ENCODE peak calls at places on chromosomes 7 and 10, in ten cellular contexts. One of them, this sample, is unnamed.

GRCh38 chr7:16494551-16494950 is 29.0 kb upstream of the SOSTDC1 start:
- DNase-seq in endothelial cell: no peak
- DNase-seq in chondrocyte: no peak
- DNase-seq in fibroblast of the aortic adventitia: no peak
- DNase-seq in PC-3: no peak
- DNase-seq in RWPE1: no peak
- DNase-seq in Calu3: no peak
- DNase-seq in cardiac muscle cell: no peak
- DNase-seq in fibroblast of villous mesenchyme: no peak
- DNase-seq in pancreas: no peak
- DNase-seq in this sample: no peak

GRCh38 chr10:50909334-50910014 is 24.0 kb upstream of the A1CF start:
- DNase-seq in pancreas: no peak
- DNase-seq in RWPE1: no peak
- DNase-seq in endothelial cell: no peak
- DNase-seq in fibroblast of the aortic adventitia: no peak
- DNase-seq in PC-3: no peak
- DNase-seq in Calu3: no peak
- DNase-seq in fibroblast of villous mesenchyme: no peak
- DNase-seq in chondrocyte: no peak
- DNase-seq in cardiac muscle cell: no peak
- DNase-seq in this sample: no peak

GRCh38 chr10:82150123-82150900 is 275.3 kb downstream of the NRG3 start:
- DNase-seq in PC-3: no peak
- DNase-seq in chondrocyte: no peak
- DNase-seq in fibroblast of villous mesenchyme: peak
- DNase-seq in endothelial cell: peak
- DNase-seq in pancreas: peak
- DNase-seq in Calu3: peak
- DNase-seq in cardiac muscle cell: peak
- DNase-seq in RWPE1: no peak
- DNase-seq in fibroblast of the aortic adventitia: no peak
- DNase-seq in this sample: no peak

GRCh38 chr7:91784469-91784868 is 96.0 kb downstream of the MTERF1 start:
- DNase-seq in fibroblast of villous mesenchyme: peak
- DNase-seq in fibroblast of the aortic adventitia: peak
- DNase-seq in pancreas: no peak
- DNase-seq in chondrocyte: no peak
- DNase-seq in cardiac muscle cell: peak
- DNase-seq in endothelial cell: no peak
- DNase-seq in Calu3: no peak
- DNase-seq in RWPE1: peak
- DNase-seq in PC-3: peak
- DNase-seq in this sample: peak

GRCh38 chr7:110803602-110804143 is 287.3 kb upstream of the LRRN3 start:
- DNase-seq in RWPE1: no peak
- DNase-seq in chondrocyte: peak
- DNase-seq in pancreas: no peak
- DNase-seq in PC-3: no peak
- DNase-seq in fibroblast of villous mesenchyme: no peak
- DNase-seq in cardiac muscle cell: no peak
- DNase-seq in endothelial cell: no peak
- DNase-seq in Calu3: no peak
- DNase-seq in fibroblast of the aortic adventitia: no peak
- DNase-seq in this sample: no peak

GRCh38 chr10:75432176-75432575 is 752 bp downstream of the LRMDA start:
- DNase-seq in endothelial cell: no peak
- DNase-seq in fibroblast of the aortic adventitia: no peak
- DNase-seq in fibroblast of villous mesenchyme: no peak
- DNase-seq in Calu3: no peak
- DNase-seq in cardiac muscle cell: no peak
- DNase-seq in PC-3: no peak
- DNase-seq in chondrocyte: no peak
- DNase-seq in RWPE1: no peak
- DNase-seq in pancreas: peak
- DNase-seq in this sample: no peak

GRCh38 chr10:58545427-58545826 is 32.8 kb downstream of the BICC1 start:
- DNase-seq in Calu3: no peak
- DNase-seq in pancreas: no peak
- DNase-seq in chondrocyte: no peak
- DNase-seq in fibroblast of the aortic adventitia: no peak
- DNase-seq in cardiac muscle cell: no peak
- DNase-seq in endothelial cell: no peak
- DNase-seq in fibroblast of villous mesenchyme: no peak
- DNase-seq in PC-3: no peak
- DNase-seq in RWPE1: no peak
- DNase-seq in this sample: no peak

GRCh38 chr7:25952277-25953057 is 199.5 kb upstream of the NFE2L3 start:
- DNase-seq in cardiac muscle cell: no peak
- DNase-seq in RWPE1: no peak
- DNase-seq in endothelial cell: no peak
- DNase-seq in pancreas: peak
- DNase-seq in chondrocyte: no peak
- DNase-seq in Calu3: peak
- DNase-seq in PC-3: no peak
- DNase-seq in fibroblast of the aortic adventitia: no peak
- DNase-seq in fibroblast of villous mesenchyme: no peak
- DNase-seq in this sample: no peak

GRCh38 chr10:32253821-32254220 is 93.1 kb downstream of the EPC1 start:
- DNase-seq in RWPE1: no peak
- DNase-seq in pancreas: no peak
- DNase-seq in chondrocyte: no peak
- DNase-seq in endothelial cell: no peak
- DNase-seq in Calu3: no peak
- DNase-seq in fibroblast of villous mesenchyme: no peak
- DNase-seq in cardiac muscle cell: no peak
- DNase-seq in fibroblast of the aortic adventitia: no peak
- DNase-seq in PC-3: no peak
- DNase-seq in this sample: no peak

GRCh38 chr10:92699518-92700272 is 9.9 kb downstream of the HHEX start:
- DNase-seq in chondrocyte: no peak
- DNase-seq in RWPE1: no peak
- DNase-seq in endothelial cell: peak
- DNase-seq in fibroblast of the aortic adventitia: peak
- DNase-seq in cardiac muscle cell: peak
- DNase-seq in PC-3: peak
- DNase-seq in fibroblast of villous mesenchyme: peak
- DNase-seq in pancreas: no peak
- DNase-seq in Calu3: no peak
- DNase-seq in this sample: no peak

GRCh38 chr10:30133198-30133597 is 73.8 kb upstream of the JCAD start:
- DNase-seq in RWPE1: no peak
- DNase-seq in endothelial cell: no peak
- DNase-seq in fibroblast of the aortic adventitia: no peak
- DNase-seq in pancreas: no peak
- DNase-seq in PC-3: no peak
- DNase-seq in chondrocyte: no peak
- DNase-seq in Calu3: no peak
- DNase-seq in fibroblast of villous mesenchyme: no peak
- DNase-seq in cardiac muscle cell: no peak
- DNase-seq in this sample: no peak
- TF ChIP-seq CTCF in RWPE1: no peak
- TF ChIP-seq CTCF in endothelial cell: no peak
- TF ChIP-seq CTCF in fibroblast of the aortic adventitia: no peak
- TF ChIP-seq CTCF in pancreas: no peak
- TF ChIP-seq CTCF in PC-3: no peak
- TF ChIP-seq CTCF in chondrocyte: no peak
- TF ChIP-seq CTCF in Calu3: no peak
- TF ChIP-seq CTCF in fibroblast of villous mesenchyme: no peak
- TF ChIP-seq CTCF in cardiac muscle cell: no peak
- TF ChIP-seq CTCF in this sample: no peak

DNA sequence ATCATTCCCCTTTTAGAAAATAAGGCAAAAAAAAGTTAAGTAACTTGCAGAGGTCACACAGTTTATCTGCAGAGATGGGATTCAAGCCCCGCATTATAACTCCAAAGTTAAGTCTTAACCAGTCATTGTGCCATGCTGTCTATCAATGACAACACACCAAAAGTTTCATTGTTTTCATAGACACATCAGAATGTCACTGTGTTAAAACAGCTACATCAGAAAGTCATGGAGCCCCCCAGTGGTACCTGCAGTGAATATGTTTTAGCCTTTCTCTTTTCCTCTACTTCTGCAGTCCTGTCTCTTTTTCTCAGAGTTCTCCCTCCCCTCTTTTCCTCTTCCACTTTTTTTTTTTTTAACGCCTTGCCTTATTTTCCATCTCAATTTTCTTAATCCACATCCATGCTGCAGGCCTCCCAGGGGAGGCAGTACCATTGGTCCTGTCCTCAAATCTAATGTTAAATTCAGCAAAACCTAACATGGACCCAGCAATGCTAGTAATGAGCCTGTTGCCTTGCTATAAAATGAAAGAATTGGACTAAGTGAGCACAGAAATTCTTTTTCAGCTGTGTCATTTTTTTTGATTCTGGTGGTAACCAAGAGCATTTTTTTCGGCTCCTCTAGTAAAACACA is 3.8 kb upstream of the NRCAM start:
- DNase-seq in chondrocyte: no peak
- DNase-seq in PC-3: peak
- DNase-seq in Calu3: peak
- DNase-seq in fibroblast of the aortic adventitia: peak
- DNase-seq in pancreas: no peak
- DNase-seq in fibroblast of villous mesenchyme: peak
- DNase-seq in RWPE1: peak
- DNase-seq in endothelial cell: peak
- DNase-seq in cardiac muscle cell: peak
- DNase-seq in this sample: no peak
- TF ChIP-seq CTCF in chondrocyte: peak
- TF ChIP-seq CTCF in PC-3: peak
- TF ChIP-seq CTCF in Calu3: no peak
- TF ChIP-seq CTCF in fibroblast of the aortic adventitia: peak
- TF ChIP-seq CTCF in pancreas: peak
- TF ChIP-seq CTCF in fibroblast of villous mesenchyme: peak
- TF ChIP-seq CTCF in RWPE1: peak
- TF ChIP-seq CTCF in endothelial cell: peak
- TF ChIP-seq CTCF in cardiac muscle cell: peak
- TF ChIP-seq CTCF in this sample: peak

GRCh38 chr10:101140950-101141621 is 10.0 kb downstream of the TLX1 start:
- DNase-seq in fibroblast of the aortic adventitia: no peak
- DNase-seq in RWPE1: no peak
- DNase-seq in pancreas: no peak
- DNase-seq in cardiac muscle cell: no peak
- DNase-seq in Calu3: no peak
- DNase-seq in chondrocyte: no peak
- DNase-seq in fibroblast of villous mesenchyme: no peak
- DNase-seq in PC-3: no peak
- DNase-seq in endothelial cell: no peak
- DNase-seq in this sample: no peak

GRCh38 chr10:101137271-101137670 is 6.2 kb downstream of the TLX1 start:
- DNase-seq in fibroblast of the aortic adventitia: no peak
- DNase-seq in chondrocyte: no peak
- DNase-seq in endothelial cell: no peak
- DNase-seq in Calu3: no peak
- DNase-seq in cardiac muscle cell: no peak
- DNase-seq in RWPE1: no peak
- DNase-seq in PC-3: no peak
- DNase-seq in pancreas: no peak
- DNase-seq in fibroblast of villous mesenchyme: no peak
- DNase-seq in this sample: no peak

GRCh38 chr10:101138788-101139420 is 7.8 kb downstream of the TLX1 start:
- DNase-seq in RWPE1: no peak
- DNase-seq in cardiac muscle cell: no peak
- DNase-seq in PC-3: no peak
- DNase-seq in fibroblast of villous mesenchyme: no peak
- DNase-seq in Calu3: no peak
- DNase-seq in endothelial cell: no peak
- DNase-seq in pancreas: no peak
- DNase-seq in chondrocyte: no peak
- DNase-seq in fibroblast of the aortic adventitia: no peak
- DNase-seq in this sample: no peak

GRCh38 chr10:101140084-101140949 is 9.2 kb downstream of the TLX1 start:
- DNase-seq in fibroblast of villous mesenchyme: no peak
- DNase-seq in fibroblast of the aortic adventitia: no peak
- DNase-seq in Calu3: no peak
- DNase-seq in pancreas: no peak
- DNase-seq in endothelial cell: no peak
- DNase-seq in RWPE1: no peak
- DNase-seq in PC-3: no peak
- DNase-seq in chondrocyte: no peak
- DNase-seq in cardiac muscle cell: no peak
- DNase-seq in this sample: no peak

GRCh38 chr10:101139421-101139911 is 8.4 kb downstream of the TLX1 start:
- DNase-seq in endothelial cell: peak
- DNase-seq in cardiac muscle cell: peak
- DNase-seq in Calu3: no peak
- DNase-seq in PC-3: no peak
- DNase-seq in pancreas: no peak
- DNase-seq in chondrocyte: no peak
- DNase-seq in fibroblast of villous mesenchyme: peak
- DNase-seq in fibroblast of the aortic adventitia: no peak
- DNase-seq in RWPE1: no peak
- DNase-seq in this sample: no peak
- TF ChIP-seq CTCF in endothelial cell: no peak
- TF ChIP-seq CTCF in cardiac muscle cell: peak
- TF ChIP-seq CTCF in Calu3: peak
- TF ChIP-seq CTCF in PC-3: no peak
- TF ChIP-seq CTCF in pancreas: no peak
- TF ChIP-seq CTCF in chondrocyte: peak
- TF ChIP-seq CTCF in fibroblast of villous mesenchyme: peak
- TF ChIP-seq CTCF in fibroblast of the aortic adventitia: peak
- TF ChIP-seq CTCF in RWPE1: no peak
- TF ChIP-seq CTCF in this sample: peak

GRCh38 chr10:70254795-70255328 is 21.6 kb upstream of the PPA1 start:
- DNase-seq in endothelial cell: no peak
- DNase-seq in pancreas: no peak
- DNase-seq in Calu3: no peak
- DNase-seq in RWPE1: no peak
- DNase-seq in chondrocyte: no peak
- DNase-seq in fibroblast of villous mesenchyme: no peak
- DNase-seq in fibroblast of the aortic adventitia: no peak
- DNase-seq in cardiac muscle cell: no peak
- DNase-seq in PC-3: no peak
- DNase-seq in this sample: no peak

GRCh38 chr10:70258216-70258615 is 25.0 kb upstream of the PPA1 start:
- DNase-seq in PC-3: no peak
- DNase-seq in fibroblast of villous mesenchyme: peak
- DNase-seq in chondrocyte: no peak
- DNase-seq in pancreas: no peak
- DNase-seq in cardiac muscle cell: peak
- DNase-seq in fibroblast of the aortic adventitia: no peak
- DNase-seq in RWPE1: no peak
- DNase-seq in Calu3: no peak
- DNase-seq in endothelial cell: no peak
- DNase-seq in this sample: no peak

GRCh38 chr10:70256463-70256862 is 23.2 kb upstream of the PPA1 start:
- DNase-seq in endothelial cell: no peak
- DNase-seq in pancreas: no peak
- DNase-seq in Calu3: no peak
- DNase-seq in fibroblast of villous mesenchyme: no peak
- DNase-seq in RWPE1: no peak
- DNase-seq in cardiac muscle cell: no peak
- DNase-seq in chondrocyte: no peak
- DNase-seq in PC-3: no peak
- DNase-seq in fibroblast of the aortic adventitia: no peak
- DNase-seq in this sample: no peak

GRCh38 chr10:70253878-70254765 is 20.9 kb upstream of the PPA1 start:
- DNase-seq in pancreas: no peak
- DNase-seq in RWPE1: no peak
- DNase-seq in chondrocyte: no peak
- DNase-seq in fibroblast of the aortic adventitia: no peak
- DNase-seq in PC-3: no peak
- DNase-seq in Calu3: no peak
- DNase-seq in cardiac muscle cell: no peak
- DNase-seq in endothelial cell: no peak
- DNase-seq in fibroblast of villous mesenchyme: no peak
- DNase-seq in this sample: no peak

GRCh38 chr10:70255329-70256299 is 22.4 kb upstream of the PPA1 start:
- DNase-seq in endothelial cell: no peak
- DNase-seq in cardiac muscle cell: peak
- DNase-seq in PC-3: peak
- DNase-seq in RWPE1: peak
- DNase-seq in pancreas: no peak
- DNase-seq in fibroblast of villous mesenchyme: peak
- DNase-seq in chondrocyte: no peak
- DNase-seq in Calu3: peak
- DNase-seq in fibroblast of the aortic adventitia: peak
- DNase-seq in this sample: no peak
- TF ChIP-seq CTCF in endothelial cell: no peak
- TF ChIP-seq CTCF in cardiac muscle cell: peak
- TF ChIP-seq CTCF in PC-3: no peak
- TF ChIP-seq CTCF in RWPE1: no peak
- TF ChIP-seq CTCF in pancreas: no peak
- TF ChIP-seq CTCF in fibroblast of villous mesenchyme: no peak
- TF ChIP-seq CTCF in chondrocyte: no peak
- TF ChIP-seq CTCF in Calu3: no peak
- TF ChIP-seq CTCF in fibroblast of the aortic adventitia: no peak
- TF ChIP-seq CTCF in this sample: peak